ENCODE peak calls at places on chromosomes 5 and 9, in five cellular contexts. One of them, this sample, is unnamed.

GRCh38 chr5:56588125-56588516 is 227.2 kb upstream of the MAP3K1 start:
- DNase-seq in H9: no peak
- DNase-seq in neuronal stem cell: no peak
- DNase-seq in H1: peak; percentile 14
- DNase-seq in trophoblast cell: no peak
- DNase-seq in this sample: no peak

GRCh38 chr9:127583605-127584053 is 28.4 kb upstream of the STXBP1 start:
- DNase-seq in H9: no peak
- DNase-seq in neuronal stem cell: no peak
- DNase-seq in H1: no peak
- DNase-seq in trophoblast cell: peak; percentile 98
- DNase-seq in this sample: peak; percentile 66

GRCh38 chr5:169904059-169904458 is 76.2 kb downstream of the INSYN2B start:
- DNase-seq in H9: no peak
- DNase-seq in neuronal stem cell: no peak
- DNase-seq in H1: no peak
- DNase-seq in trophoblast cell: no peak
- DNase-seq in this sample: no peak

GRCh38 chr9:70772591-70772990 is 348.8 kb downstream of the TRPM3 start:
- DNase-seq in H9: no peak
- DNase-seq in neuronal stem cell: no peak
- DNase-seq in H1: no peak
- DNase-seq in trophoblast cell: no peak
- DNase-seq in this sample: no peak

GRCh38 chr5:8500426-8500825 is 631.5 kb downstream of the MTRR start:
- DNase-seq in H9: no peak
- DNase-seq in neuronal stem cell: no peak
- DNase-seq in H1: no peak
- DNase-seq in trophoblast cell: no peak
- DNase-seq in this sample: no peak

GRCh38 chr9:112233769-112234168 is 58.7 kb upstream of the SUSD1 start:
- DNase-seq in H9: no peak
- DNase-seq in neuronal stem cell: no peak
- DNase-seq in H1: no peak
- DNase-seq in trophoblast cell: peak; percentile 87
- DNase-seq in this sample: peak; percentile 69

GRCh38 chr5:95709967-95710650 is 21.0 kb upstream of the RHOBTB3 start:
- DNase-seq in H9: peak; percentile 80
- DNase-seq in neuronal stem cell: no peak
- DNase-seq in H1: peak; percentile 63
- DNase-seq in trophoblast cell: peak; percentile 55
- DNase-seq in this sample: peak; percentile 60

GRCh38 chr9:392103-392502 is 177.4 kb downstream of the DOCK8 start:
- DNase-seq in H9: no peak
- DNase-seq in neuronal stem cell: no peak
- DNase-seq in H1: no peak
- DNase-seq in trophoblast cell: no peak
- DNase-seq in this sample: no peak

GRCh38 chr5:92641031-92641962 is 939.7 kb downstream of the NR2F1-AS1 start:
- DNase-seq in H9: no peak
- DNase-seq in neuronal stem cell: no peak
- DNase-seq in H1: no peak
- DNase-seq in trophoblast cell: no peak
- DNase-seq in this sample: peak; percentile 79

GRCh38 chr5:143886621-143887301 is 74.8 kb downstream of the HMHB1 start:
- DNase-seq in H9: no peak
- DNase-seq in neuronal stem cell: no peak
- DNase-seq in H1: no peak
- DNase-seq in trophoblast cell: no peak
- DNase-seq in this sample: peak; percentile 11

GRCh38 chr9:98488578-98489312 is 220.0 kb downstream of the GABBR2 start:
- DNase-seq in H9: no peak
- DNase-seq in neuronal stem cell: no peak
- DNase-seq in H1: no peak
- DNase-seq in trophoblast cell: peak; percentile 92
- DNase-seq in this sample: peak; percentile 90

GRCh38 chr9:95018099-95018927 is 291.8 kb downstream of the AOPEP start:
- DNase-seq in H9: no peak
- DNase-seq in neuronal stem cell: no peak
- DNase-seq in H1: no peak
- DNase-seq in trophoblast cell: peak; percentile 95
- DNase-seq in this sample: peak; percentile 93

GRCh38 chr9:124782661-124783574 is 6.0 kb downstream of the OLFML2A start:
- DNase-seq in H9: no peak
- DNase-seq in neuronal stem cell: no peak
- DNase-seq in H1: peak; percentile 48
- DNase-seq in trophoblast cell: no peak
- DNase-seq in this sample: no peak

GRCh38 chr5:147436596-147436995 is 73.3 kb downstream of the DPYSL3 start:
- DNase-seq in H9: no peak
- DNase-seq in neuronal stem cell: no peak
- DNase-seq in H1: no peak
- DNase-seq in trophoblast cell: no peak
- DNase-seq in this sample: no peak

GRCh38 chr5:1192971-1193590 is 8.3 kb upstream of the SLC6A19 start:
- DNase-seq in H9: no peak
- DNase-seq in neuronal stem cell: no peak
- DNase-seq in H1: no peak
- DNase-seq in trophoblast cell: no peak
- DNase-seq in this sample: no peak

GRCh38 chr5:157546456-157547100 is 29.0 kb downstream of the ADAM19 start:
- DNase-seq in H9: no peak
- DNase-seq in neuronal stem cell: no peak
- DNase-seq in H1: no peak
- DNase-seq in trophoblast cell: no peak
- DNase-seq in this sample: peak; percentile 34

GRCh38 chr5:108747111-108748009 is at the start of gene FER:
- DNase-seq in H9: no peak
- DNase-seq in neuronal stem cell: no peak
- DNase-seq in H1: no peak
- DNase-seq in trophoblast cell: peak; percentile 92
- DNase-seq in this sample: peak; percentile 73

GRCh38 chr5:176844706-176845391 is 34.5 kb downstream of the UNC5A start:
- DNase-seq in H9: no peak
- DNase-seq in neuronal stem cell: no peak
- DNase-seq in H1: no peak
- DNase-seq in trophoblast cell: no peak
- DNase-seq in this sample: no peak

GRCh38 chr9:89564257-89564878 is 40.4 kb upstream of the GADD45G start:
- DNase-seq in H9: peak; percentile 86
- DNase-seq in neuronal stem cell: peak; percentile 5
- DNase-seq in H1: peak; percentile 68
- DNase-seq in trophoblast cell: peak; percentile 88
- DNase-seq in this sample: no peak

GRCh38 chr5:74250304-74251102 is 390.0 kb downstream of the ENC1 start:
- DNase-seq in H9: no peak
- DNase-seq in neuronal stem cell: no peak
- DNase-seq in H1: no peak
- DNase-seq in trophoblast cell: no peak
- DNase-seq in this sample: no peak

GRCh38 chr5:759111-759741 is 25.3 kb downstream of the ZDHHC11B start:
- DNase-seq in H9: peak; percentile 46
- DNase-seq in neuronal stem cell: peak; percentile 61
- DNase-seq in H1: no peak
- DNase-seq in trophoblast cell: peak; percentile 100
- DNase-seq in this sample: peak; percentile 75

GRCh38 chr5:126849101-126849678 is 72.3 kb downstream of the LMNB1 start:
- DNase-seq in H9: no peak
- DNase-seq in neuronal stem cell: no peak
- DNase-seq in H1: no peak
- DNase-seq in trophoblast cell: no peak
- DNase-seq in this sample: no peak

GRCh38 chr9:70594546-70594945 is 180.1 kb upstream of the KLF9 start:
- DNase-seq in H9: no peak
- DNase-seq in neuronal stem cell: no peak
- DNase-seq in H1: no peak
- DNase-seq in trophoblast cell: no peak
- DNase-seq in this sample: peak; percentile 71

GRCh38 chr9:6024035-6024554 is 8.7 kb upstream of the RANBP6 start:
- DNase-seq in H9: no peak
- DNase-seq in neuronal stem cell: peak; percentile 14
- DNase-seq in H1: peak; percentile 50
- DNase-seq in trophoblast cell: peak; percentile 63
- DNase-seq in this sample: peak; percentile 23

GRCh38 chr5:172630482-172630881 is 10.6 kb upstream of the NEURL1B start:
- DNase-seq in H9: peak; percentile 26
- DNase-seq in neuronal stem cell: no peak
- DNase-seq in H1: no peak
- DNase-seq in trophoblast cell: no peak
- DNase-seq in this sample: no peak

GRCh38 chr5:158852622-158853021 is 247.1 kb downstream of the EBF1 start:
- DNase-seq in H9: no peak
- DNase-seq in neuronal stem cell: no peak
- DNase-seq in H1: no peak
- DNase-seq in trophoblast cell: no peak
- DNase-seq in this sample: no peak
- H2BK12ac ChIP-seq in H9: no peak overlapping the region
- H2BK12ac ChIP-seq in neuronal stem cell: no peak overlapping the region
- H2BK12ac ChIP-seq in H1: no peak overlapping the region
- H2BK12ac ChIP-seq in trophoblast cell: no peak overlapping the region
- H2BK12ac ChIP-seq in this sample: no peak overlapping the region

GRCh38 chr9:20732118-20732517 is 48.1 kb downstream of the FOCAD start:
- DNase-seq in H9: no peak
- DNase-seq in neuronal stem cell: no peak
- DNase-seq in H1: no peak
- DNase-seq in trophoblast cell: peak; percentile 18
- DNase-seq in this sample: peak; percentile 89
- H2BK12ac ChIP-seq in H9: no peak overlapping the region
- H2BK12ac ChIP-seq in neuronal stem cell: no peak overlapping the region
- H2BK12ac ChIP-seq in H1: no peak overlapping the region
- H2BK12ac ChIP-seq in trophoblast cell: no peak overlapping the region
- H2BK12ac ChIP-seq in this sample: no peak overlapping the region

GRCh38 chr5:77181596-77182304 is 28.7 kb upstream of the PDE8B start:
- DNase-seq in H9: no peak
- DNase-seq in neuronal stem cell: no peak
- DNase-seq in H1: no peak
- DNase-seq in trophoblast cell: no peak
- DNase-seq in this sample: no peak

GRCh38 chr5:77181173-77181572 is 29.3 kb upstream of the PDE8B start:
- DNase-seq in H9: no peak
- DNase-seq in neuronal stem cell: no peak
- DNase-seq in H1: peak; percentile 56
- DNase-seq in trophoblast cell: no peak
- DNase-seq in this sample: no peak

GRCh38 chr5:77177576-77177975 is 32.9 kb upstream of the PDE8B start:
- DNase-seq in H9: no peak
- DNase-seq in neuronal stem cell: no peak
- DNase-seq in H1: no peak
- DNase-seq in trophoblast cell: no peak
- DNase-seq in this sample: no peak

GRCh38 chr5:77176429-77176828 is 34.1 kb upstream of the PDE8B start:
- DNase-seq in H9: no peak
- DNase-seq in neuronal stem cell: no peak
- DNase-seq in H1: no peak
- DNase-seq in trophoblast cell: no peak
- DNase-seq in this sample: no peak

DNA sequence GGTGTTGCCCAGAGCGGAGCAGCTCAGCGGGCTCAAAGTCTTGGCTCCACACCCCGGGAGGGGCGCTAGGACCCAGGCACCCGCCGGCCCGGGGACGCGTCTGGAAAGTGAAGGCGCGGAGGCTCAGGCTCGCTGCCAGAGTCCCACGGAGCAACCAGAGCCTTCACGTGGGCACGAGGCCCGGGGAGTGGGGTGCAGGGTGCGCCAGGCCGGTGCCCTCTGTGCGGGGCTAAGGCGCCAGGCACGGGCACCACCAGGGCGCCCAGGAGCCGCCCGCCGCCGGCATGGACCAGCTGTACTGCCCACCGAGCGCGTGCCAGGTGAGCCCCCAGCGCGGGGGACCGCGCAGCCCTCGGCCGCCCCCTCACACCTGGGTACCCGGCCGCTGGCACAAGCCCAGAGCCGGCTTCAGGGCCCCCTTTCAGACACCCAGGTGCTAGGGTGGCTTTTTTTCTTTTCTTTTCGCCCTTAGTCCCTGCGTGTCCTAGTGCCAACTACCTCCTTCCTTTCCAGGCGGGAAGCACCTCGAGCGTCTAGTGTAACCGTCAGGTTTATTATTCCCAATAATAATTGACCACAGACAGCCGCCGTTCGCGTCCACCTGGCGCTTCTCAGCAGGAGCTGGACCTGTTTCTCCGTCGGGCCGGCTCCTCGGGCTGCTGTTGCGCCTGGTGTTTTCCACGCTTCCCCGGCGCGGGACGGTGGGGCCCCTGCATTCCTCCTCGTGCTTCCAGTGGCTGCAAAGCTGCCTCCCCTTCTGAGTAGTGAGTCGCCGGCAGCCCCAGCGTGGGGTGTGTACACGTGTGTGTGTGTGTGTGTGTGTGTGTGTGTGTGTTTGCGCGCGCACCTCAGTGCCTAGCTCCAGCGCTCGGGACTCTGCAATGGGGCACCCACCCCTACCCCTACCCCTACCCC is 30.1 kb upstream of the PDE8B start:
- DNase-seq in H9: no peak
- DNase-seq in neuronal stem cell: no peak
- DNase-seq in H1: peak; percentile 63
- DNase-seq in trophoblast cell: no peak
- DNase-seq in this sample: peak; percentile 18
- H2BK12ac ChIP-seq in H9: no peak overlapping the region
- H2BK12ac ChIP-seq in neuronal stem cell: no peak overlapping the region
- H2BK12ac ChIP-seq in H1: no peak overlapping the region
- H2BK12ac ChIP-seq in trophoblast cell: no peak overlapping the region
- H2BK12ac ChIP-seq in this sample: no peak overlapping the region

DNA sequence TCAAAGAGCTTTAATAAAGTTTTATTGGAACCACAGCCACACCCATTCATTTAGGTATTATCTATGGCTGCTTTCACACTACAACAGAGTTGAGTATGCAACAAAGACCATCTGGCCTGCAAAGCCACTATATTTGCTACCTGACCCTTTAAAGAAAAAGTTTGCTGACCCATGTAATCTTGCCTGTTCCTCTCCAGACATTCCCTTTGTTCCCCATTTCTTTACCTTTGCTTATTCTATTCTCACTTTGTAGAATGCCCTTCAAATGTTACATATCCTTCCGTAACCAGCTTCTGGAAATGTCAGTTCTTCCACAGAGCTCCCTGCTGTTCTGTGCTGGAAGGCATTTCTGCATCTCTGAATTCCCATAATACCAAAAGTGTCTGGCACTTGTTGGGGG is 320.2 kb downstream of the TLE1 start:
- DNase-seq in H9: no peak
- DNase-seq in neuronal stem cell: peak; percentile 87
- DNase-seq in H1: no peak
- DNase-seq in trophoblast cell: no peak
- DNase-seq in this sample: no peak
- H2BK12ac ChIP-seq in H9: no peak overlapping the region
- H2BK12ac ChIP-seq in neuronal stem cell: no peak overlapping the region
- H2BK12ac ChIP-seq in H1: no peak overlapping the region
- H2BK12ac ChIP-seq in trophoblast cell: peak overlapping the region; percentile 42
- H2BK12ac ChIP-seq in this sample: no peak overlapping the region

GRCh38 chr9:133573791-133574515 is 35.2 kb downstream of the FAM163B start:
- DNase-seq in H9: no peak
- DNase-seq in neuronal stem cell: no peak
- DNase-seq in H1: no peak
- DNase-seq in trophoblast cell: no peak
- DNase-seq in this sample: no peak
- H2BK12ac ChIP-seq in H9: no peak overlapping the region
- H2BK12ac ChIP-seq in neuronal stem cell: no peak overlapping the region
- H2BK12ac ChIP-seq in H1: no peak overlapping the region
- H2BK12ac ChIP-seq in trophoblast cell: no peak overlapping the region
- H2BK12ac ChIP-seq in this sample: no peak overlapping the region